ENCODE peak calls at places on chromosomes 13 and 19, in nine cellular contexts. F is left ventricle myocardium superior; R is small intestine; J is NCI-H1092; W is activated CD4-positive, alpha-beta T cell treated with anti-CD3 and anti-CD28 coated beads, Interleukin-2, amount 10 ng/mL, durations not matched to agents 7 days and 5 days; V is immature natural killer cell; N is mucosa of gallbladder; G is stimulated activated CD4-positive, alpha-beta T cell treated with anti-CD3 and anti-CD28 coated beads, Interleukin-2, amount 100 ng/mL, for 48 hours; L is fibroblast of lung. B is an unnamed sample.

GRCh38 chr13:97076898-97077297 is 82.6 kb upstream of the OXGR1 start:
- DNase-seq in F (no peak), R (no peak), J (no peak), W (no peak), V (no peak), N (no peak), G (no peak), L (no peak), B (no peak)

GRCh38 chr19:5536337-5536894 is 31.3 kb downstream of the TINCR start:
- DNase-seq in F (peak), R (no peak), J (peak), W (no peak), V (no peak), N (peak), G (no peak), L (peak), B (peak)

GRCh38 chr13:98208606-98209005 is 31.5 kb upstream of the RNF113B start:
- DNase-seq in F (no peak), R (no peak), J (no peak), W (no peak), V (no peak), N (no peak), G (no peak), L (no peak), B (no peak)

GRCh38 chr19:7602240-7602934 is 6.7 kb downstream of the CAMSAP3 start:
- DNase-seq in F (no peak), R (no peak), J (no peak), W (no peak), V (no peak), N (no peak), G (no peak), L (no peak), B (peak)

GRCh38 chr13:97946951-97947588 is 6.4 kb upstream of the IPO5 start:
- DNase-seq in F (no peak), R (no peak), J (no peak), W (no peak), V (no peak), N (no peak), G (no peak), L (peak), B (no peak)

GRCh38 chr19:29724102-29724641 is 9.1 kb upstream of the C19orf12 start:
- DNase-seq in F (no peak), R (no peak), J (peak), W (peak), V (no peak), N (no peak), G (no peak), L (peak), B (no peak)

GRCh38 chr13:75633285-75633684 is 2.8 kb upstream of the LMO7 start:
- DNase-seq in F (no peak), R (no peak), J (no peak), W (no peak), V (no peak), N (no peak), G (no peak), L (peak), B (no peak)

GRCh38 chr19:32876236-32876918 is 6.8 kb upstream of the SLC7A9 start:
- DNase-seq in F (no peak), R (peak), J (no peak), W (no peak), V (no peak), N (no peak), G (no peak), L (no peak), B (no peak)

GRCh38 chr19:23783634-23784033 is 24.9 kb upstream of the ZNF681 start:
- DNase-seq in F (no peak), R (peak), J (no peak), W (no peak), V (no peak), N (peak), G (no peak), L (no peak), B (no peak)

GRCh38 chr13:31274345-31274870 is 74.6 kb downstream of the B3GLCT start:
- DNase-seq in F (peak), R (no peak), J (no peak), W (no peak), V (no peak), N (no peak), G (no peak), L (peak), B (no peak)

GRCh38 chr13:49620170-49620621 is 8.1 kb upstream of the ARL11 start:
- DNase-seq in F (peak), R (no peak), J (no peak), W (peak), V (no peak), N (no peak), G (no peak), L (no peak), B (peak)

GRCh38 chr13:21458457-21458815 is 667 bp downstream of the ZDHHC20 start:
- DNase-seq in F (peak), R (peak), J (peak), W (peak), V (peak), N (peak), G (peak), L (no peak), B (peak)

GRCh38 chr13:32039488-32040013 is 8.0 kb downstream of the FRY start:
- DNase-seq in F (no peak), R (no peak), J (no peak), W (no peak), V (no peak), N (no peak), G (no peak), L (no peak), B (no peak)

GRCh38 chr19:1921326-1921725 is 16.1 kb downstream of the ADAT3 start:
- DNase-seq in F (no peak), R (no peak), J (no peak), W (no peak), V (no peak), N (no peak), G (no peak), L (no peak), B (no peak)

GRCh38 chr13:47215741-47216140 is 318.9 kb upstream of the HTR2A start:
- DNase-seq in F (no peak), R (no peak), J (no peak), W (no peak), V (no peak), N (no peak), G (no peak), L (peak), B (no peak)

GRCh38 chr13:75798353-75799245 is 162.5 kb downstream of the LMO7 start:
- DNase-seq in F (no peak), R (peak), J (no peak), W (no peak), V (no peak), N (no peak), G (no peak), L (peak), B (no peak)

GRCh38 chr19:41845051-41845590 is 279 bp downstream of the DMRTC2 start:
- DNase-seq in F (no peak), R (no peak), J (no peak), W (no peak), V (no peak), N (no peak), G (no peak), L (no peak), B (no peak)

GRCh38 chr19:18203863-18204393 is at the start of gene RAB3A:
- DNase-seq in F (peak), R (peak), J (peak), W (peak), V (peak), N (peak), G (peak), L (peak), B (peak)

GRCh38 chr13:72149701-72150100 is 282.7 kb upstream of the DACH1 start:
- DNase-seq in F (no peak), R (peak), J (no peak), W (no peak), V (no peak), N (peak), G (no peak), L (peak), B (no peak)

GRCh38 chr19:7326105-7326877 is 22.4 kb upstream of the ARHGEF18 start:
- DNase-seq in F (no peak), R (peak), J (no peak), W (peak), V (peak), N (no peak), G (peak), L (no peak), B (no peak)

GRCh38 chr19:13840751-13841338 is 36.1 kb upstream of the NANOS3 start:
- DNase-seq in F (no peak), R (no peak), J (no peak), W (no peak), V (no peak), N (no peak), G (no peak), L (no peak), B (no peak)

GRCh38 chr13:21671793-21672680 is 1.2 kb downstream of the FGF9 start:
- DNase-seq in F (no peak), R (peak), J (no peak), W (no peak), V (no peak), N (no peak), G (no peak), L (no peak), B (no peak)

GRCh38 chr19:49355890-49356289 is 6.3 kb downstream of the TEAD2 start:
- DNase-seq in F (peak), R (no peak), J (no peak), W (no peak), V (no peak), N (no peak), G (no peak), L (no peak), B (no peak)

GRCh38 chr19:7922841-7923205 is 2.7 kb downstream of the SNAPC2 start:
- DNase-seq in F (no peak), R (no peak), J (no peak), W (no peak), V (no peak), N (no peak), G (no peak), L (no peak), B (no peak)

GRCh38 chr13:36436811-36437210 is 4.5 kb downstream of the CCNA1 start:
- DNase-seq in F (no peak), R (no peak), J (no peak), W (no peak), V (no peak), N (no peak), G (no peak), L (no peak), B (no peak)

GRCh38 chr19:46040952-46041500 is at the start of gene IGFL4:
- DNase-seq in F (no peak), R (peak), J (no peak), W (no peak), V (no peak), N (no peak), G (no peak), L (peak), B (peak)

GRCh38 chr19:6766357-6767080 is 716 bp downstream of the SH2D3A start:
- DNase-seq in F (no peak), R (peak), J (no peak), W (no peak), V (no peak), N (no peak), G (no peak), L (no peak), B (no peak)

GRCh38 chr13:101474419-101474957 is 22.0 kb downstream of the ITGBL1 start:
- DNase-seq in F (no peak), R (no peak), J (no peak), W (no peak), V (no peak), N (no peak), G (no peak), L (peak), B (peak)

B was measured in DMS79 treated with DMSO at 0.1 percent for 48 hours.